ENCODE peak calls at places on chromosomes 3 and 15, in five cellular contexts. O is K562, C is A549, N is tibial nerve, K is body of pancreas. T is an unnamed sample.

GRCh38 chr3:193975072-193975535 is 160.8 kb upstream of the HES1 start:
- DNase-seq in O (no peak), C (no peak), N (no peak), K (no peak), T (no peak)

GRCh38 chr3:184325269-184325668 is 10.9 kb downstream of the EIF4G1 start:
- DNase-seq in O (no peak), C (no peak), N (no peak), K (no peak), T (no peak)

GRCh38 chr15:80545078-80545477 is 140.9 kb downstream of the ARNT2 start:
- DNase-seq in O (no peak), C (no peak), N (no peak), K (no peak), T (no peak)

GRCh38 chr3:133097214-133097613 is 59.0 kb downstream of the TMEM108 start:
- DNase-seq in O (no peak), C (no peak), N (no peak), K (no peak), T (no peak)

GRCh38 chr15:60994842-60995495 is 234.1 kb downstream of the RORA start:
- DNase-seq in O (no peak), C (no peak), N (no peak), K (no peak), T (no peak)

GRCh38 chr3:169556349-169556870 is 107.1 kb downstream of the MECOM start:
- DNase-seq in O (no peak), C (no peak), N (no peak), K (no peak), T (no peak)

GRCh38 chr15:89982315-89983055 is 18.6 kb upstream of the ZNF710 start:
- DNase-seq in O (no peak), C (no peak), N (no peak), K (no peak), T (no peak)

GRCh38 chr3:131762981-131763380 is 260.2 kb upstream of the MRPL3 start:
- DNase-seq in O (no peak), C (no peak), N (no peak), K (no peak), T (no peak)

GRCh38 chr3:170531054-170531453 is 54.8 kb downstream of the SLC7A14 start:
- DNase-seq in O (no peak), C (no peak), N (no peak), K (no peak), T (no peak)

GRCh38 chr3:114650808-114651207 is 357.0 kb downstream of the TIGIT start:
- DNase-seq in O (no peak), C (no peak), N (no peak), K (no peak), T (no peak)

GRCh38 chr3:59519094-59519493 is 469.3 kb upstream of the CFAP20DC start:
- DNase-seq in O (no peak), C (no peak), N (no peak), K (no peak), T (no peak)

GRCh38 chr3:119794971-119795612 is 13.2 kb downstream of the NR1I2 start:
- DNase-seq in O (peak), C (peak), N (no peak), K (no peak), T (peak)
- TF ChIP-seq POLR2A in O (peak), C (peak), N (no peak), K (no peak), T (peak)

GRCh38 chr3:64687781-64688515 is at the start of gene ADAMTS9:
- DNase-seq in O (no peak), C (peak), N (peak), K (peak), T (peak)
- TF ChIP-seq POLR2A in O (no peak), C (no peak), N (peak), K (peak), T (no peak)

DNA sequence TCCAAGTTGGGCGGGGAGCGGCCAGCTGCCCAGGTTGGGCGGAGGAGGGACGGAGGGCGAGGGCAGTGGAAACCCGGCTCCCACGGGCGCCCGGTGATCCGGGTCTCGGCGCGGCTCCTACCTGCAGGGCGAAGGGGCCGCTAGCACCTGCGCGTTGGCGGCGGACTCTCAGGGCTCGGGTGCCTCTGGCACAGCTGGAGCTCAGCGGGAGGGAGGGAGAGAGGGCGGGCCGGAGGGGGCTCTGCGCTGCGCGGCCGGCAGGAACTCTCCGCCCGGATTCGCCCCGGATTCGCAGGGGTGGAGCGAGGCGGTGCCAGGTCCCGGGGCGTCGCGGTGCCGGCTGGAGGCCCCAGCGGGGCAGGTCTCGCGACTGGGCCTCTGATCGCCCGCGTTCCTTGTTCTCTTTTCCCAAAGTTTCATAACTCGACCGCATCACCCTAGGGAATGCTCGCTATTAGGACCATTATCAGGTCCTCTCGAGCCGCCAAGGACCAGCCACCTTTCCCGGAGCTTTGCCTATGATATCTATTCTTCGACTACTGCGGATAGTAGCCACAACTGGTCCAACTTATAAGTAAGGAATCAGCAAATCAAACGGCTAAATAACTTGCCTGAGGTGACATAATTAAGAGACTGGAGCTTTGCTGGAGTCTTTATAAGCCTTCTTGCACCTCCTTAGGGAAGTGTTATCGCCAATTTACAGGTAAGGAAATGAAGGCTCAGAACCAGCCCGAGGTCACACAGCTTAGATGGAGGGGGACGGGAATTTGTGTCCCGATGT is at the start of gene PLD1:
- DNase-seq in O (peak), C (peak), N (peak), K (peak), T (peak)
- TF ChIP-seq POLR2A in O (peak), C (peak), N (no peak), K (peak), T (peak)

DNA sequence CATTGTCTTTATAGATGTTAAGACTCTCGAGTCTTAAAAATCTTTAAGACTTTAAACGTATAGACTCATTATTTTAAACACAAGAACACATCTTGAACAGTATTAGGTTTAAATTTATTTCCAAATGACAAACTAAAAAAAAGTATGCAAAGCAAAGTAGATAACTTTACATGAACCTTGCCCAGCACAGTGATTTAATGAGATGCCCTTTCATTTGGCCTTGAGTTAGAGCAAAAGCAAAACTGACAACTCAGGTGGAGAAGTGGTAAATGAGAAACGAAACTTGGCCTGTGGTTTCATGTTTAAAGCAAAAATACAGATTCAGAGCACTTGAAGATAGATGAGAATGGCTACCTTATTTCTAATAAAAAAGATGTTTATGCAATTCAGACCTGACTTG is 8.6 kb downstream of the GPR15 start:
- DNase-seq in O (no peak), C (no peak), N (no peak), K (no peak), T (no peak)
- TF ChIP-seq POLR2A in O (no peak), C (no peak), N (no peak), K (no peak), T (no peak)

T was measured in erythroblast.